ENCODE peak calls at places on chromosomes 16 and 17, in seven cellular contexts. N, X, O, A, H, I and U are unnamed samples.

GRCh38 chr17:29589524-29590260 is at the start of gene GIT1:
- DNase-seq in H (peak), X (no peak), A (peak), N (peak), I (peak), O (no peak), U (peak)

GRCh38 chr17:65270932-65271700 is 133.9 kb downstream of the RGS9 start:
- DNase-seq in I (no peak), A (no peak), X (no peak), H (no peak), N (no peak), O (no peak), U (no peak)

GRCh38 chr17:82878545-82878944 is 38.7 kb upstream of the ZNF750 start:
- DNase-seq in H (no peak), I (no peak), X (no peak), A (no peak), N (no peak), O (no peak), U (peak)

GRCh38 chr17:77872714-77873517 is 85.6 kb upstream of the TNRC6C start:
- DNase-seq in A (no peak), I (no peak), O (no peak), H (peak), X (no peak), N (no peak), U (no peak)

GRCh38 chr16:2516391-2517240 is 2.9 kb downstream of the ATP6V0C start:
- DNase-seq in X (no peak), I (peak), N (no peak), O (no peak), H (no peak), A (no peak), U (peak)

GRCh38 chr16:49484454-49484853 is 110.8 kb downstream of the C16orf78 start:
- DNase-seq in A (no peak), O (no peak), X (no peak), H (peak), I (no peak), N (no peak), U (no peak)

GRCh38 chr17:32794533-32795246 is 82.2 kb downstream of the MYO1D start:
- DNase-seq in N (no peak), H (no peak), I (peak), X (no peak), O (no peak), A (no peak), U (no peak)

GRCh38 chr17:41486809-41487530 is 2.7 kb downstream of the KRT36 start:
- DNase-seq in I (peak), X (no peak), O (peak), N (peak), A (no peak), H (peak), U (peak)

GRCh38 chr17:33262724-33263123 is 30.4 kb downstream of the ASIC2 start:
- DNase-seq in X (no peak), O (no peak), H (no peak), I (no peak), N (peak), A (no peak), U (no peak)

GRCh38 chr17:77790143-77790829 is 168.2 kb upstream of the TNRC6C start:
- DNase-seq in N (no peak), H (no peak), X (no peak), A (no peak), O (peak), I (no peak), U (no peak)

GRCh38 chr17:64115043-64115698 is 14.8 kb downstream of the ERN1 start:
- DNase-seq in I (no peak), N (no peak), O (no peak), X (no peak), H (no peak), A (no peak), U (no peak)
- H3K4me3 ChIP-seq in I (no peak), N (no peak), O (no peak), X (no peak), H (no peak), A (no peak), U (no peak)

DNA sequence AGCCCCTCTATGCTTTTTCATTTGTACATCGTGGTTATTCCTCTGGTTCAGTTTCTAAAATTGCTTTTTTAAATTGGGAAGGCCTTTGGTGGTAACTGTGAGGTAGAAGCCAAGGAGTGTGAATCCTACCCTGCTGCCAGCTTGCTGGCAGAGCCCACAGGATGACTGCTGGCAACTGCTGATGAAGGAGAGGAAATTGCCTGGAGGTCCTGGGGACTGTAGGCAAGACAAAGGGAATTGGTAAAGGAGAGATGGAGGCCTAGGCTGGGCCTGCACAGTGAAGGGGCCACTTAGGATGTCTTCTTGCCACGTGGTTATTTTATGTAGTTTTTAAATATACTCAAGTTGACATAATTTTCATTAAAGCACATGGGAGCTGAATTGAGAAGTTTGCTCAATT is 15.8 kb downstream of the C17orf58 start:
- DNase-seq in O (no peak), A (no peak), H (no peak), X (no peak), N (no peak), I (no peak), U (no peak)
- TF ChIP-seq MAX in O (no peak), A (no peak), H (no peak), X (no peak), N (no peak), I (no peak), U (no peak)

GRCh38 chr16:86791287-86792074 is 213.1 kb downstream of the FOXL1 start:
- DNase-seq in H (no peak), I (no peak), X (no peak), N (no peak), O (no peak), A (no peak), U (no peak)
- H3K4me3 ChIP-seq in H (no peak), I (no peak), X (no peak), N (no peak), O (no peak), A (no peak), U (no peak)

GRCh38 chr17:8162232-8162996 is at the start of gene VAMP2:
- DNase-seq in I (peak), N (peak), A (no peak), O (no peak), X (no peak), H (peak), U (peak)
- TF ChIP-seq MAX in I (no peak), N (peak), A (no peak), O (peak), X (no peak), H (peak), U (no peak)

DNA sequence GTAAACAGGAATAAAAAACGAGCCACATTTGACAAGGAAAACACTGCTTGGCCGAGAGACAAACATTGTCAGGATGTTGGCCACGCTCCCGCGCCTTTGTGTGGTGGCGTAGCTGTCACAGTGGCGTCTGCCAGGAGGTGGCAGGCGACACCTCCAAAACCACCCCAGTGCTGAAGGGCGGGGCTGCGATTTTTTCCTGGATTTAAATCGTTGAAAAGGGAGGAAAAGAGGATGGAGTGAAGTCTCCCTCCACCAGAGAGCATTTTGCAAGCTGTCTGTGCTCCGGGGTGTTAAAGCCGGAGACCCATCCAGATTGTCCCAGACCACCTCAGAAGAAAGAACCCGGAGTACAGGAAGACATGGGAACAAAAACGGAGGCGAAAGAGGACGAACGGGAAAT is 12.7 kb downstream of the MRM3 start:
- DNase-seq in I (peak), H (peak), A (peak), N (peak), O (no peak), X (no peak), U (no peak)
- H3K4me3 ChIP-seq in I (no peak), H (no peak), A (no peak), N (no peak), O (no peak), X (no peak), U (no peak)

DNA sequence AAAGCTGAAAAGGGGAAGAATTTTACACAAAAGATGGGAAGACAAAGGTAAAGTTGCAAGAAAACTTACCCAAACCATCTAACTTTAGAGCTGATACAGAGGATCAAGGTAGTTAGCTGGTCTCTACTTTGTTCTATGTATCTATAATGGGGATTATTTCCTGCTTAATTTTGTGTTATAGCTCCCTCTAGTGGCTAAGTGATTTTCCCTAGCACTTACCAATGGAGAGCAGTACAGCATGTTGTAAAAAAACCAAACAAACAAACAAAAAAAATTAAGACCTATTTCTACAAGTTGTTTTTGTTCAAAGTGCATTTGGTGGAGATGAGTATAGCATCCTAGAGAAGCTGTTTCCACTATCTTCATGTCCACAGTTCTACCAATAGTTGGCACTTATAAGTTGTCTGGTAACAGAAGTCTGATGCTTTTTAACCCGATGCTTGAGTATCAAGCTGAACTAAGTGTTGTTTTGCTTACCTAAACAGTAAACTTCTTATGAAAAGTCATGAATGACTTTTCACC is 7.5 kb downstream of the SRSF1 start:
- DNase-seq in N (peak), I (peak), O (no peak), X (peak), H (peak), A (peak), U (peak)
- TF ChIP-seq MAX in N (no peak), I (no peak), O (no peak), X (no peak), H (no peak), A (peak), U (no peak)

DNA sequence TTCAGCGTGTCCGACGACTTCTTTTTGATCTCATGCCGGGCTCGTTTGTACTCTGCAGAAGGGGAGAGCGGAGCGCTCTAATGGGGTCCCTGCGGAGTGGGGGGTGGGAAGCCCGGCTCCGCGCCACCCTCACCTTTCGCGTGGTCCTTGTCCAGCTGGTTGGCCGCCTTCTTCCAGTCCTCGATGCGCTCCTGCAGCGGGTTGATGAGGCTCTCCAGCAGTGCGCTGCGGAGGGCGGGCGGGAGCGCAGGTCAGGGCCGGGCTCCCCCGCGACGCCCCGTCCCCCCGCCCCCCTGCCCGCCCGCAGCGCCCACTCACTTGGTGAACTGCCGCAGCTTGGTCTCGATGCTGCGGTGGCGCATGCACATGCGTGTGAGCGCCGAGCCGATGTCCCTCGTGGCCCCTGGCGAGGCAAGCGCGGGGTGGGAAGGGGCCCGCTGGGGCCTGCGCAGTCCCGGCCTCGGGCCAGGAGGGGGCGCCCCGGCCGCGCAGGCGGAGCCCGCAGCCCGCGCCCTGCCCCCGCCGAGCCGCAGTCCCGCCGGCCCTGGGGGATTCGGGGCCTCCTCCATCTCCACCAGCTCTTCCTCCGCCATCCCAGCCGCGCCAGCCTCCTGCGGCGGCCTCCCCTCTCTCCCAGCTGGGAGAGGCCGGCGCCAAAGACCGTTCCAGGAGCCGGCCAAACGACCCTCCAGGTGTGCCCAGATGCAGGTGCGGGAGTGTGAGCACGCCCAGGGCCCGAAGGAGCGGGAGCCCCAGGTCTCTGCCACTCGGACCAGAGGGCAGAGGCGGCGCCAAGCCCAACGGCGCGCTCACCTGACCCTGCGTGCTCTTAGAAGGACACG is 6.0 kb downstream of the MTSS2 start:
- DNase-seq in X (no peak), I (no peak), O (no peak), N (no peak), H (peak), A (no peak), U (no peak)
- H3K4me3 ChIP-seq in X (no peak), I (no peak), O (no peak), N (no peak), H (no peak), A (no peak), U (no peak)

DNA sequence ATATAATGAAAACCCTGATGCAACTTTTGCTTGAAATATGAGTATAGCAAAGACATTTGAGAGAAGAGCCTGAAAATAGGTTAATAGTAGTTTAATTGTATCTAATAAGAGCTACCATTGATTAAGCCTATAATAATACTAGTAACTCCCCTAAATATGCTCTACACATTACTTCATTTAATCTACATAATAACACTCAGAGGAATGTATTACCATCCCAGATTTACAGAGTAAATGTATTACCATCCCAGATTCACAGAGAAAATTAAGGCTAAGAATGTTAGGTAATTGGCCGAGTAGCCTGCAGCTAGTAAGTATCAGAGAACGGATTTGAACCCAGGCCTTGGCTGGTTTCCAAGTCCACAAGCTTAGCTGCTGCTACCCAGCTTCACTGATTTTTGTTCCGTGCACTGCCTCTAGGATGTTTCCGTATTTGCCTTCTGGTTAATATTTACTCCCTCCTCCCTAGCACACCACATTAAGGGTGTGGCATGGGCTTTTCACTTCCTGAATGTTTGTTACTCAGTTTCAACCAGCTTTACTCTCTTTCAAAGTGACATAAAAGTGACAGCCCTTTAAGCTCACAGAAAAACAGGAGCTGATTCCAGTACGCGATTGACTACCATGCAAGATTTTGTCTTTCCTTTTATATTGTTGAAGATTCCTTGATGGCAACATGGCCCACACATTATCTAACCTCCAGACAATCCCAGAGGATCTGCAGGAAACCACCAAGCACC is 26.6 kb upstream of the TOX3 start:
- DNase-seq in A (no peak), I (no peak), H (no peak), X (no peak), O (no peak), N (peak), U (no peak)
- TF ChIP-seq MAX in A (no peak), I (no peak), H (no peak), X (no peak), O (no peak), N (peak), U (no peak)

GRCh38 chr17:43918026-43918389 is 10.7 kb upstream of the MPP2 start:
- DNase-seq in N (no peak), H (no peak), O (no peak), X (no peak), I (no peak), A (no peak), U (no peak)

GRCh38 chr17:43916385-43916784 is 9.0 kb upstream of the MPP2 start:
- DNase-seq in N (no peak), O (no peak), A (no peak), I (no peak), X (no peak), H (no peak), U (no peak)

GRCh38 chr17:43915561-43915960 is 8.2 kb upstream of the MPP2 start:
- DNase-seq in O (no peak), A (no peak), N (no peak), H (no peak), X (no peak), I (no peak), U (no peak)

GRCh38 chr17:43917348-43918025 is 10.2 kb upstream of the MPP2 start:
- DNase-seq in X (no peak), A (no peak), O (no peak), H (no peak), I (peak), N (peak), U (peak)

DNA sequence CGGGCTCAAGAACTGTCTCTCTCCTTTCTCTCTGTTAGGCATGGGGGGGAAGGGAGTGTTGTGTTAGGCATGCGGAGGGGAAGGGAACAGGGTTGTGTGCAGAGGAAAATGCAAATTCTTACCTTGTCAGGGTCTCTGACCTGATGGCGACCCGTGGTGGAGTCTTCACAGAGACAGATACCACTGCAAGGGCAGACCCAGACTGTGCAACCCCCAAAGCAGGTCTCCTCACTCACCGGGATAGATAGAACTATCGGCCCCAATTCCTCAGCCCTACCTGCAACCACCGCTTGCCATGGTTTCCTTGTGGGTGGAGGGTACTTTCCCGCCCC is 9.6 kb upstream of the MPP2 start:
- DNase-seq in N (no peak), O (no peak), X (peak), H (no peak), I (no peak), A (no peak), U (no peak)
- H3K4me3 ChIP-seq in N (no peak), O (peak), X (no peak), H (no peak), I (no peak), A (no peak), U (no peak)

DNA sequence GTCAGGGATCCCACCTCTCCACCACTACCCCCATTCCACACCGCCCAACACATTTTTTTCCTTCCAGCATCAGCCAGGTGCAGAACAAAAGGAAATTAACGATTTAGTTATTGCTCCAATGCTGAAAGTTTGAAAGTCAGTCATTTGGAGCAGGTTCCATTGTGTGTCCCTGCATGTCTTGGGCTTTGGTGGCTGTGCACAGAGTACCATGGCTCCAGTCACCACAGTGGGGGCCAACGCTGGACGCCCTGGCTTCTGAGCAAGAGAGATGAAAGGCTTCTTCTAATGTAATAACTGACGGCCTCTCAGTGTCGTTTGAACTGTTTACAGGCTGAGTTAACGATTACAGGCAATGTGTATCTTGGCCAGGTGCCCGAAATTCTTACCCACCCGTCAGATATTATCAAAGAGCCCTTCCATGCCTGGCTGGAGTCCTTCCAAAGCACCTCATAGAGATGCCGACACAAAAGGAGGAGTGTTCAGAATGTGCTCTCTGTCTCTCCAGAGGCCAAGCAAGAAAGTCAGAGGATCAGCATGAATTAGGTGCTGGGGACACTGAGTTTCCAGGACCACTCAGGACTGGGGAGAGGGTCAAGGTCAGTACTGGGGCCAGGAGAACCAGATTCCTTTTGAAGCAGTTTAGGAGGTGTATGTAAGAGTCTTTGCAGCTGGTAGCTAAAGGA is 25.9 kb downstream of the RNF43 start:
- DNase-seq in H (peak), X (no peak), N (peak), I (peak), A (peak), O (no peak), U (no peak)
- TF ChIP-seq MAX in H (no peak), X (no peak), N (peak), I (no peak), A (peak), O (no peak), U (no peak)